ENCODE peak calls at places on chromosome 17, in seven cellular contexts. P is breast epithelium, A is Peyer's patch, I is transverse colon, F is IMR-90, C is gastrocnemius medialis, R is A549. N is an unnamed sample.
A peak's percentile ranks its signal among the peaks of the same experiment; 100 is the strongest.

GRCh38 chr17:50264263-50265113 is 9.8 kb upstream of the TMEM92 start:
- DNase-seq in R (no peak), P (no peak), I (no peak), A (no peak), C (no peak), F (peak; percentile 51), N (no peak)

GRCh38 chr17:35086931-35087573 is 23.5 kb upstream of the RFFL start:
- DNase-seq in P (no peak), A (no peak), I (peak; percentile 30), C (no peak), R (no peak), F (no peak), N (peak; percentile 51)

GRCh38 chr17:57454729-57455062 is 198.4 kb downstream of the MSI2 start:
- DNase-seq in R (no peak), I (no peak), P (no peak), A (no peak), C (no peak), F (no peak), N (no peak)

GRCh38 chr17:42908872-42909700 is 8.5 kb downstream of the G6PC1 start:
- DNase-seq in C (no peak), P (no peak), R (no peak), F (peak; percentile 61), A (no peak), I (no peak), N (no peak)

GRCh38 chr17:63841350-63842172 is 924 bp downstream of the SMARCD2 start:
- DNase-seq in A (peak; percentile 31), R (no peak), F (peak; percentile 34), C (peak; percentile 66), P (peak; percentile 61), I (peak; percentile 65), N (peak; percentile 48)

GRCh38 chr17:80177986-80178590 is 8.3 kb downstream of the CARD14 start:
- DNase-seq in I (peak; percentile 68), C (no peak), P (no peak), A (no peak), F (no peak), R (no peak), N (no peak)

GRCh38 chr17:71987634-71988033 is 133.2 kb upstream of the SOX9 start:
- DNase-seq in C (peak; percentile 28), F (peak; percentile 21), P (no peak), I (no peak), A (no peak), R (no peak), N (no peak)

GRCh38 chr17:39607851-39608130 is at the start of gene NEUROD2:
- DNase-seq in A (no peak), C (no peak), P (no peak), I (no peak), R (no peak), F (no peak), N (no peak)

GRCh38 chr17:32912218-32912897 is 15.6 kb upstream of the TMEM98 start:
- DNase-seq in R (no peak), C (no peak), P (peak; percentile 68), I (peak; percentile 87), F (peak; percentile 76), A (peak; percentile 21), N (no peak)

GRCh38 chr17:57672971-57673370 is 72.1 kb downstream of the CCDC182 start:
- DNase-seq in P (peak; percentile 10), R (no peak), I (no peak), F (no peak), C (no peak), A (no peak), N (no peak)

GRCh38 chr17:35433075-35433894 is 985 bp upstream of the SLFN12 start:
- DNase-seq in C (peak; percentile 59), F (peak; percentile 100), I (peak; percentile 62), P (peak; percentile 88), R (peak; percentile 87), A (peak; percentile 50), N (peak; percentile 98)

GRCh38 chr17:31099051-31099450 is 4.3 kb downstream of the NF1 start:
- DNase-seq in F (peak; percentile 31), C (no peak), I (no peak), A (no peak), R (no peak), P (no peak), N (no peak)

GRCh38 chr17:78893684-78894083 is 9.3 kb downstream of the CEP295NL start:
- DNase-seq in I (no peak), C (no peak), P (no peak), R (no peak), A (no peak), F (no peak), N (no peak)

GRCh38 chr17:30158896-30159625 is 42.4 kb downstream of the NSRP1 start:
- DNase-seq in A (no peak), C (no peak), F (no peak), R (no peak), I (no peak), P (no peak), N (no peak)

GRCh38 chr17:78396436-78397335 is 18.2 kb downstream of the PGS1 start:
- DNase-seq in F (no peak), A (no peak), P (no peak), R (no peak), I (no peak), C (peak; percentile 87), N (no peak)

GRCh38 chr17:42653179-42654124 is 5.6 kb upstream of the TUBG2 start:
- DNase-seq in A (no peak), C (peak; percentile 61), F (peak; percentile 54), R (no peak), P (no peak), I (peak; percentile 31), N (no peak)

GRCh38 chr17:65332375-65332774 is 195.2 kb downstream of the RGS9 start:
- DNase-seq in R (no peak), C (no peak), A (no peak), F (peak; percentile 66), P (no peak), I (no peak), N (no peak)

GRCh38 chr17:79749156-79749815 is 18.5 kb downstream of the ENPP7 start:
- DNase-seq in P (no peak), I (no peak), C (no peak), A (no peak), R (no peak), F (peak; percentile 73), N (no peak)

GRCh38 chr17:9432867-9433495 is 142.6 kb downstream of the STX8 start:
- DNase-seq in I (no peak), A (no peak), C (no peak), P (no peak), F (peak; percentile 33), R (no peak), N (no peak)

GRCh38 chr17:9435165-9435564 is 140.5 kb downstream of the STX8 start:
- DNase-seq in C (no peak), A (no peak), P (no peak), R (no peak), I (no peak), F (no peak), N (no peak)

GRCh38 chr17:9436629-9437028 is 139.0 kb downstream of the STX8 start:
- DNase-seq in R (no peak), P (no peak), F (no peak), I (no peak), A (no peak), C (no peak), N (no peak)

GRCh38 chr17:9432121-9432866 is 143.3 kb downstream of the STX8 start:
- DNase-seq in R (no peak), I (no peak), F (peak; percentile 30), C (no peak), A (no peak), P (no peak), N (no peak)

GRCh38 chr17:9434502-9435113 is 141.0 kb downstream of the STX8 start:
- DNase-seq in P (no peak), A (no peak), C (no peak), I (no peak), F (no peak), R (no peak), N (no peak)
- TF ChIP-seq POLR2A in P (no peak), A (no peak), C (no peak), I (no peak), F (no peak), R (no peak), N (no peak)

DNA sequence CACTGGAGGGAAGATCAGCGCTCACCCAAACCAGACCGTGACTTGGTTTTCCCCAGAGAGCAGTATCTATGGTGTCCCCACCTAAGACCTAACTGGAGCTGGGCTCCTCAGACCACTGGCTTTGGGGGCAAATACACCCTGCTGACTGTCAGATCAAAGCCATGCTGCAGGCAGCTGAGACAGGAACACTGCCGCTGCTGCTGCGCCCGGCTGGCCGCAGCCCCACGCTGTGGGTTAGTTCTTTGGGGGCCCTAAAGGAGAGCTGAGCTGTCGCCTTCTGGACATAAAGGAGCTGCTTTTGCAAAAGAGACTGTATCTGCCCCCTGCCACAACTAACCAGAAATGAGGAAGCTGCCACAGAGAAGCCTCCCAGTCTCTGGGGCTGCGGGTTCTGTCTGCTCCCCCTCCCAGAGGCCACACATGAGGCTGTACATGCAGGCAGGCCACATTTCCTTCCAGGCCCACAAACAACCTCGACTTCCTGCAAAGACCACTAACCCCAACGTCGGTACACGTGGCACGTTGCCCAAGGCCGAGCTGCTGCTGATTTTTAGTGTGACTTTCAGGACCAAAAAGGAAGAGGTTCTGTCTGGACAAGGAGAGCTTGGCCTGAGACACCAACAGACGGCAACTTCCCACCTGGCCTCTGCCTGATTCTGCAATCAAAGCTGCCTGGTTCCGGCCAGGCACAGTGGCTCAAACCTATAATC is 18.2 kb upstream of the ABR start:
- DNase-seq in R (no peak), I (peak; percentile 82), A (peak; percentile 92), C (peak; percentile 69), F (no peak), P (peak; percentile 70), N (peak; percentile 98)
- TF ChIP-seq POLR2A in R (no peak), I (no peak), A (no peak), C (no peak), F (no peak), P (no peak), N (no peak)

GRCh38 chr17:61369751-61370150 is 29.9 kb upstream of the TBX2 start:
- DNase-seq in F (no peak), C (no peak), I (no peak), A (no peak), R (no peak), P (no peak), N (no peak)
- TF ChIP-seq POLR2A in F (no peak), C (no peak), I (no peak), A (no peak), R (no peak), P (no peak), N (no peak)

DNA sequence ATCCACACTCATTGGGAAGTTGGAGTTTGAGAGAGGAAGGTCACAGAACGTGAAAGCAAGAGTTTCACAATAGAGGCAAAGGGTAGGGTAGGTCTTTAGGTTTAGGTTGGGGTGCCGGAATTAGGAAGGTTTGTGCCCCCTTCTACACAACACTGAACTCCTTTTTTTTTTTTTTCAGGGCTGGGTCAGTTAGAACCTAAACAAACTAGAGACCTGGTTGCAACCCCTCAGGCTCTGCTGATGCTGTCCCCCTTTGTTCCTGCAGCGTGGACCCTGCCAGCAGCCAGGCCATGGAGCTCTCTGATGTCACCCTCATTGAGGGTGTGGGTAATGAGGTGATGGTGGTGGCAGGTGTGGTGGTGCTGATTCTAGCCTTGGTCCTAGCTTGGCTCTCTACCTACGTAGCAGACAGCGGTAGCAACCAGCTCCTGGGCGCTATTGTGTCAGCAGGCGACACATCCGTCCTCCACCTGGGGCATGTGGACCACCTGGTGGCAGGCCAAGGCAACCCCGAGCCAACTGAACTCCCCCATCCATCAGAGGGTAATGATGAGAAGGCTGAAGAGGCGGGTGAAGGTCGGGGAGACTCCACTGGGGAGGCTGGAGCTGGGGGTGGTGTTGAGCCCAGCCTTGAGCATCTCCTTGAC is 2.1 kb downstream of the TMUB2 start:
- DNase-seq in R (no peak), F (no peak), C (no peak), I (no peak), A (no peak), P (no peak), N (no peak)
- TF ChIP-seq POLR2A in R (no peak), F (no peak), C (no peak), I (no peak), A (no peak), P (no peak), N (no peak)

GRCh38 chr17:81301195-81302144 is 6.4 kb upstream of the SLC38A10 start:
- DNase-seq in P (no peak), I (no peak), C (no peak), F (no peak), A (no peak), R (no peak), N (no peak)
- TF ChIP-seq POLR2A in P (no peak), I (no peak), C (no peak), F (no peak), A (no peak), R (no peak), N (no peak)